ENCODE peak calls at places on chromosome 18, in six cellular contexts. One of them, this sample, is unnamed. For H3K27me3, the result is how much of the 10 kb centered on the place peaks cover.

GRCh38 chr18:68417826-68418225 is 297.1 kb downstream of the TMX3 start:
- DNase-seq in breast epithelium: no peak
- DNase-seq in transverse colon: no peak
- DNase-seq in upper lobe of left lung: no peak
- DNase-seq in stomach: no peak
- DNase-seq in sigmoid colon: no peak
- DNase-seq in this sample: no peak

GRCh38 chr18:29157057-29157780 is 980.3 kb upstream of the CDH2 start:
- DNase-seq in sigmoid colon: no peak
- DNase-seq in breast epithelium: no peak
- DNase-seq in stomach: no peak
- DNase-seq in transverse colon: no peak
- DNase-seq in upper lobe of left lung: no peak
- DNase-seq in this sample: no peak

GRCh38 chr18:1663879-1664705 is 759.4 kb downstream of the ADCYAP1 start:
- DNase-seq in sigmoid colon: no peak
- DNase-seq in stomach: peak
- DNase-seq in upper lobe of left lung: no peak
- DNase-seq in transverse colon: peak
- DNase-seq in breast epithelium: no peak
- DNase-seq in this sample: no peak

GRCh38 chr18:7177131-7177744 is 53.7 kb upstream of the LRRC30 start:
- DNase-seq in stomach: no peak
- DNase-seq in upper lobe of left lung: no peak
- DNase-seq in breast epithelium: peak
- DNase-seq in sigmoid colon: peak
- DNase-seq in transverse colon: no peak
- DNase-seq in this sample: peak

GRCh38 chr18:68839701-68840100 is 41.8 kb downstream of the CCDC102B start:
- DNase-seq in transverse colon: no peak
- DNase-seq in sigmoid colon: no peak
- DNase-seq in breast epithelium: no peak
- DNase-seq in stomach: no peak
- DNase-seq in upper lobe of left lung: no peak
- DNase-seq in this sample: no peak

GRCh38 chr18:68418881-68419280 is 296.0 kb downstream of the TMX3 start:
- DNase-seq in sigmoid colon: no peak
- DNase-seq in transverse colon: no peak
- DNase-seq in stomach: no peak
- DNase-seq in breast epithelium: no peak
- DNase-seq in upper lobe of left lung: no peak
- DNase-seq in this sample: no peak

GRCh38 chr18:50806208-50806616 is 13.6 kb downstream of the MRO start:
- DNase-seq in upper lobe of left lung: no peak
- DNase-seq in breast epithelium: no peak
- DNase-seq in sigmoid colon: no peak
- DNase-seq in transverse colon: peak
- DNase-seq in stomach: no peak
- DNase-seq in this sample: no peak

GRCh38 chr18:62585274-62586147 is 62.7 kb downstream of the ZCCHC2 start:
- DNase-seq in breast epithelium: no peak
- DNase-seq in upper lobe of left lung: no peak
- DNase-seq in transverse colon: no peak
- DNase-seq in sigmoid colon: no peak
- DNase-seq in stomach: no peak
- DNase-seq in this sample: no peak

GRCh38 chr18:6959110-6959509 is 158.5 kb downstream of the LAMA1 start:
- DNase-seq in sigmoid colon: no peak
- DNase-seq in upper lobe of left lung: no peak
- DNase-seq in breast epithelium: no peak
- DNase-seq in stomach: no peak
- DNase-seq in transverse colon: no peak
- DNase-seq in this sample: no peak

GRCh38 chr18:12990977-12991838 is at the start of gene CEP192:
- DNase-seq in stomach: peak
- DNase-seq in upper lobe of left lung: peak
- DNase-seq in breast epithelium: peak
- DNase-seq in transverse colon: peak
- DNase-seq in sigmoid colon: peak
- DNase-seq in this sample: peak

GRCh38 chr18:12990662-12990976 is 543 bp upstream of the CEP192 start:
- DNase-seq in transverse colon: no peak
- DNase-seq in upper lobe of left lung: no peak
- DNase-seq in stomach: no peak
- DNase-seq in sigmoid colon: no peak
- DNase-seq in breast epithelium: no peak
- DNase-seq in this sample: no peak

GRCh38 chr18:12991839-12992216 is 666 bp downstream of the CEP192 start:
- DNase-seq in transverse colon: no peak
- DNase-seq in upper lobe of left lung: no peak
- DNase-seq in sigmoid colon: no peak
- DNase-seq in stomach: no peak
- DNase-seq in breast epithelium: no peak
- DNase-seq in this sample: no peak

GRCh38 chr18:12989397-12990127 is 1.6 kb upstream of the CEP192 start:
- DNase-seq in stomach: no peak
- DNase-seq in breast epithelium: no peak
- DNase-seq in transverse colon: no peak
- DNase-seq in upper lobe of left lung: no peak
- DNase-seq in sigmoid colon: no peak
- DNase-seq in this sample: no peak

GRCh38 chr18:12990128-12990485 is 1.1 kb upstream of the CEP192 start:
- DNase-seq in breast epithelium: no peak
- DNase-seq in upper lobe of left lung: no peak
- DNase-seq in transverse colon: no peak
- DNase-seq in stomach: no peak
- DNase-seq in sigmoid colon: no peak
- DNase-seq in this sample: no peak
- TF ChIP-seq POLR2A in breast epithelium: no peak
- TF ChIP-seq POLR2A in upper lobe of left lung: no peak
- TF ChIP-seq POLR2A in transverse colon: peak
- TF ChIP-seq POLR2A in stomach: peak
- TF ChIP-seq POLR2A in sigmoid colon: no peak
- TF ChIP-seq POLR2A in this sample: no peak

GRCh38 chr18:76459312-76459686 is 35.7 kb downstream of the ZNF516 start:
- DNase-seq in sigmoid colon: peak
- DNase-seq in transverse colon: no peak
- DNase-seq in breast epithelium: peak
- DNase-seq in upper lobe of left lung: peak
- DNase-seq in stomach: no peak
- DNase-seq in this sample: no peak

GRCh38 chr18:76460482-76460881 is 34.6 kb downstream of the ZNF516 start:
- DNase-seq in sigmoid colon: no peak
- DNase-seq in stomach: no peak
- DNase-seq in transverse colon: no peak
- DNase-seq in upper lobe of left lung: no peak
- DNase-seq in breast epithelium: peak
- DNase-seq in this sample: no peak

GRCh38 chr18:76458522-76459311 is 36.3 kb downstream of the ZNF516 start:
- DNase-seq in stomach: no peak
- DNase-seq in sigmoid colon: peak
- DNase-seq in upper lobe of left lung: peak
- DNase-seq in transverse colon: no peak
- DNase-seq in breast epithelium: peak
- DNase-seq in this sample: no peak

GRCh38 chr18:76461148-76461547 is 33.9 kb downstream of the ZNF516 start:
- DNase-seq in upper lobe of left lung: no peak
- DNase-seq in sigmoid colon: no peak
- DNase-seq in breast epithelium: peak
- DNase-seq in stomach: no peak
- DNase-seq in transverse colon: no peak
- DNase-seq in this sample: no peak

DNA sequence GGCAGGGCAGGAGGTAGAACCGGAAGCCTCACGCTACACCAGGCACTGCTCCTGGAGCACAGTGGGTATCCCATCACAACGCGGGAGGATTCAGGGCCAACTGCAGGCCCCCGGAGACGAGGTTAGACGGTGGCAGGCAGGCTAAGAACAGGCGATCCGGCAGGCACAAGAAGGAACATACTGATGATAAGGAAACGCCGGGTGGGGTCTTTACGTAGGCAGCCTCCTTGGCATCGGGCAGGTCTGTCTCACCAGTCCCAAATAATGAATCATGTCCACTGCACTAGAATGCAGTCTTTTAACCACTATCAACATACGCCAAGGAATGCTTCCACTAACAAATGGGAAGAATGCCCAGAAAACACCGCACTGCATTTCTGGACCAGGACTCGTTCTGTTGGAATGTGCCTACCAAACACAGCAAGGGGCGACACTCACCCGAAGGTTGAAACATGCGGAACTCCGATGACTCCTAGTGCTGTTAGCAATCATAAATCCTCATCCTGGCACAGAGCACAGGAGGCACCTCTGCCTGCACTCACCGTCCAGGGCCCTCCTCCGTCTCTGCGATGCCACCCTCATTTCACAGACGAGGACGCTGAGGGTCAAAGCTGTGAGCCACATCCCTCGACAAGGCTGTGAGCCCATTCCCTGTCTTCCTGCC is 35.2 kb downstream of the ZNF516 start:
- DNase-seq in sigmoid colon: peak
- DNase-seq in upper lobe of left lung: no peak
- DNase-seq in breast epithelium: peak
- DNase-seq in stomach: peak
- DNase-seq in transverse colon: no peak
- DNase-seq in this sample: peak
- TF ChIP-seq POLR2AphosphoS5 in sigmoid colon: peak
- TF ChIP-seq POLR2AphosphoS5 in upper lobe of left lung: no peak
- TF ChIP-seq POLR2AphosphoS5 in breast epithelium: peak
- TF ChIP-seq POLR2AphosphoS5 in stomach: peak
- TF ChIP-seq POLR2AphosphoS5 in transverse colon: peak
- TF ChIP-seq POLR2AphosphoS5 in this sample: peak

DNA sequence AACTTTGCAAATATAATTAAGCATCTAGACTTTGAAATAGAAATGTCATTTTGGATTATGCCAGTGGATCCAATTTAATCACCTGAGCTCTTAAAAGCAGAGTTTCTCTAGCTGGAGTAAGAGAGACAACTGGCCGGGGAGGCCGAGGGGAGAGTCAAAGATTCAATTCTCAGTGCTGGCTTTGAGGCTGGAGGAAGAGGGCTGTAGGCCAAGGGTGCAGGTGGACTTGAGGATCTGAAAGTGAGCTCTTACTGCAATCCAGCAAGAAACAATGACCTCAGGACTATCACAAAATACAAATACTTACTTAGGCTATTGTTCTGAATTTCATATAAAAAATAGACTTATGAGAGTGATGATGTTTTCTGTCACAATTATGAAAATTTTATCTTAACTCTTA is 814.5 kb downstream of the CBLN2 start:
- DNase-seq in stomach: no peak
- DNase-seq in sigmoid colon: no peak
- DNase-seq in breast epithelium: no peak
- DNase-seq in upper lobe of left lung: no peak
- DNase-seq in transverse colon: no peak
- DNase-seq in this sample: no peak
- H3K27me3 ChIP-seq in stomach: under half
- H3K27me3 ChIP-seq in sigmoid colon: under half
- H3K27me3 ChIP-seq in breast epithelium: under half
- H3K27me3 ChIP-seq in upper lobe of left lung: under half
- H3K27me3 ChIP-seq in transverse colon: under half
- H3K27me3 ChIP-seq in this sample: under half

DNA sequence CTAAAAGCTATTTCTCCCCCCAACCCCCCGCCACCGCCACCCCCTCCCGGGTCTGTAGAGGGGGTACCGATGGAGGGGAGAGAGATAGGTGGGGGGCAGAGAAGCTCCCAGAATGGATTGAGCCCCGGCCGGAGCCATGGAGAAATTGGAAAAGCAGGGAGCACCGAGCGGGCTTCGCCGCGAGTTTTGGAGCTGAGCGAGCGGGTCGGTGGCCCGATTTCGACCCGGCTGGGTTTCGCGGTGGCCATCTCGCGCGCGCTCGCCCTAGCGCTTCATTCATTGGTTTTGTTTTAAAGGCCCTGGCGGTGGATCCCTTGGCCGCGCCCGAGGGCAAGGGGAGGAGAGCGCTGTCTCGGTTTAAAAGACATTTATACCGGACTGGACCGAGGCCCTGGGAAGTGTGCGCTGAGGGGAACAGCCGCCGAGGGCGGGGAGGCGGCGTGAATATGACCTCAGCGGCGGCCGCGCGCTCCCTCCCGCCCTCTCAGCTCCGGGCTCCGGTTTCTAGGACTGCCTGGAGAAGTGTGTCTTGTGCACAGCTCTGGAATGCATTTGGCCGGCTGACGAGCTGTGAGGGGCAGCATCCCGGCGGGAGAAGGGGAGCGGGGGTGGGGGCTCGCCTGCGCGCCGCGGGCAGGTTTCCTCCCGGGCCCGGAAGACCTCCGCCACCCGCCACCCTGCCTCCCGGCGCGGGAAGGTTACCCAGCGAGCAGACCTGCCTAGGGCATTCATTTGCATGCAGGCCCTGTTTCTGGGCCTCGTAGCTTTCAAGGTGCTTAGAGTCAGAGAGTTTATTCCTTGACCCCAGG is 1.7 kb upstream of the SMAD7 start:
- DNase-seq in sigmoid colon: peak
- DNase-seq in upper lobe of left lung: peak
- DNase-seq in breast epithelium: peak
- DNase-seq in stomach: peak
- DNase-seq in transverse colon: peak
- DNase-seq in this sample: peak
- TF ChIP-seq POLR2A in sigmoid colon: no peak
- TF ChIP-seq POLR2A in upper lobe of left lung: no peak
- TF ChIP-seq POLR2A in breast epithelium: no peak
- TF ChIP-seq POLR2A in stomach: no peak
- TF ChIP-seq POLR2A in transverse colon: peak
- TF ChIP-seq POLR2A in this sample: peak

GRCh38 chr18:80033181-80034067 is 810 bp upstream of the RBFA start:
- DNase-seq in upper lobe of left lung: no peak
- DNase-seq in breast epithelium: peak
- DNase-seq in stomach: no peak
- DNase-seq in sigmoid colon: peak
- DNase-seq in transverse colon: no peak
- DNase-seq in this sample: peak
- TF ChIP-seq POLR2AphosphoS5 in upper lobe of left lung: peak
- TF ChIP-seq POLR2AphosphoS5 in breast epithelium: peak
- TF ChIP-seq POLR2AphosphoS5 in stomach: peak
- TF ChIP-seq POLR2AphosphoS5 in sigmoid colon: peak
- TF ChIP-seq POLR2AphosphoS5 in transverse colon: peak
- TF ChIP-seq POLR2AphosphoS5 in this sample: peak

GRCh38 chr18:59096098-59096779 is 43.4 kb upstream of the SEC11C start:
- DNase-seq in upper lobe of left lung: no peak
- DNase-seq in transverse colon: no peak
- DNase-seq in stomach: no peak
- DNase-seq in breast epithelium: no peak
- DNase-seq in sigmoid colon: no peak
- DNase-seq in this sample: no peak
- H3K27me3 ChIP-seq in upper lobe of left lung: under half
- H3K27me3 ChIP-seq in transverse colon: under half
- H3K27me3 ChIP-seq in stomach: under half
- H3K27me3 ChIP-seq in breast epithelium: under half
- H3K27me3 ChIP-seq in sigmoid colon: under half
- H3K27me3 ChIP-seq in this sample: under half

GRCh38 chr18:54388203-54389142 is 30.8 kb downstream of the C18orf54 start:
- DNase-seq in upper lobe of left lung: no peak
- DNase-seq in transverse colon: peak
- DNase-seq in breast epithelium: peak
- DNase-seq in stomach: no peak
- DNase-seq in sigmoid colon: no peak
- DNase-seq in this sample: no peak
- TF ChIP-seq POLR2A in upper lobe of left lung: no peak
- TF ChIP-seq POLR2A in transverse colon: no peak
- TF ChIP-seq POLR2A in breast epithelium: no peak
- TF ChIP-seq POLR2A in stomach: no peak
- TF ChIP-seq POLR2A in sigmoid colon: no peak
- TF ChIP-seq POLR2A in this sample: no peak

GRCh38 chr18:12679183-12679786 is 21.4 kb upstream of the SPIRE1 start:
- DNase-seq in sigmoid colon: peak
- DNase-seq in transverse colon: peak
- DNase-seq in stomach: no peak
- DNase-seq in upper lobe of left lung: no peak
- DNase-seq in breast epithelium: no peak
- DNase-seq in this sample: no peak
- TF ChIP-seq POLR2AphosphoS5 in sigmoid colon: peak
- TF ChIP-seq POLR2AphosphoS5 in transverse colon: peak
- TF ChIP-seq POLR2AphosphoS5 in stomach: peak
- TF ChIP-seq POLR2AphosphoS5 in upper lobe of left lung: peak
- TF ChIP-seq POLR2AphosphoS5 in breast epithelium: no peak
- TF ChIP-seq POLR2AphosphoS5 in this sample: peak

This sample was measured in prostate gland.